ENCODE peak calls at places on chromosomes 2 and 18, in four cellular contexts. One of them, this sample, is unnamed.

GRCh38 chr2:96112501-96113366 is 3.6 kb downstream of the ADRA2B start:
- DNase-seq in pancreas: no peak
- DNase-seq in brain microvascular endothelial cell: no peak
- DNase-seq in lung: no peak
- DNase-seq in this sample: no peak

GRCh38 chr2:159226059-159226461 is 60.4 kb downstream of the WDSUB1 start:
- DNase-seq in lung: peak; percentile 64
- DNase-seq in brain microvascular endothelial cell: peak; percentile 73
- DNase-seq in pancreas: no peak
- DNase-seq in this sample: no peak

GRCh38 chr18:49052891-49053644 is 102.3 kb upstream of the SMAD7 start:
- DNase-seq in brain microvascular endothelial cell: peak; percentile 99
- DNase-seq in pancreas: no peak
- DNase-seq in lung: no peak
- DNase-seq in this sample: peak; percentile 70

GRCh38 chr2:29165362-29166236 is 50.4 kb downstream of the CLIP4 start:
- DNase-seq in brain microvascular endothelial cell: peak; percentile 63
- DNase-seq in lung: no peak
- DNase-seq in pancreas: no peak
- DNase-seq in this sample: peak; percentile 82

GRCh38 chr2:232365621-232366321 is 12.8 kb upstream of the ALPP start:
- DNase-seq in lung: no peak
- DNase-seq in pancreas: no peak
- DNase-seq in brain microvascular endothelial cell: peak; percentile 48
- DNase-seq in this sample: no peak

GRCh38 chr2:130949954-130950353 is 113.2 kb downstream of the ARHGEF4 start:
- DNase-seq in pancreas: no peak
- DNase-seq in brain microvascular endothelial cell: no peak
- DNase-seq in lung: no peak
- DNase-seq in this sample: no peak

GRCh38 chr18:76913583-76913982 is 91.2 kb downstream of the ZNF236 start:
- DNase-seq in brain microvascular endothelial cell: no peak
- DNase-seq in lung: no peak
- DNase-seq in pancreas: no peak
- DNase-seq in this sample: no peak

GRCh38 chr2:18637196-18637595 is 47.8 kb upstream of the NT5C1B start:
- DNase-seq in brain microvascular endothelial cell: no peak
- DNase-seq in lung: no peak
- DNase-seq in pancreas: no peak
- DNase-seq in this sample: no peak

GRCh38 chr2:54602736-54603322 is 120.6 kb upstream of the EML6 start:
- DNase-seq in brain microvascular endothelial cell: no peak
- DNase-seq in pancreas: no peak
- DNase-seq in lung: no peak
- DNase-seq in this sample: no peak

GRCh38 chr2:204274991-204275390 is 270.3 kb upstream of the PARD3B start:
- DNase-seq in lung: no peak
- DNase-seq in brain microvascular endothelial cell: no peak
- DNase-seq in pancreas: no peak
- DNase-seq in this sample: no peak

GRCh38 chr2:240584486-240585031 is 2.0 kb upstream of the CAPN10 start:
- DNase-seq in lung: no peak
- DNase-seq in pancreas: no peak
- DNase-seq in brain microvascular endothelial cell: peak; percentile 82
- DNase-seq in this sample: peak; percentile 65

GRCh38 chr2:160394153-160394552 is 99.5 kb downstream of the RBMS1 start:
- DNase-seq in lung: no peak
- DNase-seq in pancreas: no peak
- DNase-seq in brain microvascular endothelial cell: no peak
- DNase-seq in this sample: no peak

GRCh38 chr18:23668731-23669130 is 6.0 kb upstream of the ANKRD29 start:
- DNase-seq in pancreas: no peak
- DNase-seq in brain microvascular endothelial cell: no peak
- DNase-seq in lung: no peak
- DNase-seq in this sample: no peak

GRCh38 chr2:158034198-158034831 is 67.4 kb upstream of the UPP2 start:
- DNase-seq in lung: peak; percentile 39
- DNase-seq in pancreas: peak; percentile 62
- DNase-seq in brain microvascular endothelial cell: peak; percentile 73
- DNase-seq in this sample: no peak

GRCh38 chr2:23803965-23804542 is 122.9 kb downstream of the ATAD2B start:
- DNase-seq in brain microvascular endothelial cell: peak; percentile 34
- DNase-seq in pancreas: peak; percentile 31
- DNase-seq in lung: peak; percentile 62
- DNase-seq in this sample: peak; percentile 4

GRCh38 chr18:64717026-64717425 is 568.1 kb upstream of the LINC00305 start:
- DNase-seq in pancreas: no peak
- DNase-seq in lung: no peak
- DNase-seq in brain microvascular endothelial cell: no peak
- DNase-seq in this sample: no peak

GRCh38 chr2:7567646-7568045 is 650.4 kb downstream of the RNF144A start:
- DNase-seq in lung: no peak
- DNase-seq in pancreas: no peak
- DNase-seq in brain microvascular endothelial cell: no peak
- DNase-seq in this sample: no peak

GRCh38 chr18:9082763-9083510 is 19.6 kb upstream of the NDUFV2 start:
- DNase-seq in pancreas: no peak
- DNase-seq in brain microvascular endothelial cell: no peak
- DNase-seq in lung: no peak
- DNase-seq in this sample: no peak

GRCh38 chr18:33666915-33667314 is 88.9 kb downstream of the ASXL3 start:
- DNase-seq in lung: no peak
- DNase-seq in brain microvascular endothelial cell: no peak
- DNase-seq in pancreas: no peak
- DNase-seq in this sample: no peak

GRCh38 chr18:21450913-21451312 is 149.6 kb downstream of the ESCO1 start:
- DNase-seq in pancreas: no peak
- DNase-seq in brain microvascular endothelial cell: no peak
- DNase-seq in lung: no peak
- DNase-seq in this sample: no peak

GRCh38 chr2:36965196-36965595 is 1.1 kb downstream of the STRN start:
- DNase-seq in lung: no peak
- DNase-seq in pancreas: no peak
- DNase-seq in brain microvascular endothelial cell: no peak
- DNase-seq in this sample: no peak

DNA sequence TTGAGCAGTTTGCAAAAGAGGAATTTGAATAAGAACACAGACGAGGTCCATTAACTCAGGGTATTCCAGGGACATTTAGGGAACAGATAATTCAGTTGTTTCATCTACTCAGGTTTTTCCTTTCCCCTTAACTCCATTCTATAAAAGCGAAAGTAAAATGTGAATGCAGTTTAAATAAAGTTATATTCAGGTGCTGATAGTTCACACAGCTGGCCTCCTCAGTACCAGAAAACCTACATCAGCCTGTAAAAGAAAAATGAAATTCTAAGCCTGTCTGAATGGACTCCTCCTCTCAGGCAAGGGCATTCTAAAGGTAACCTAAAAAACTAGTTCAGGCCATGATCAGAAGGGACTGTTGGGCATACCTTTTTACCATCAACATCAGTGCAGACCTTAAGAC is 873.8 kb downstream of the SUCLG1 start:
- DNase-seq in pancreas: no peak
- DNase-seq in lung: no peak
- DNase-seq in brain microvascular endothelial cell: no peak
- DNase-seq in this sample: no peak
- H3K4me3 ChIP-seq in pancreas: no peak overlapping the region
- H3K4me3 ChIP-seq in lung: no peak overlapping the region
- H3K4me3 ChIP-seq in brain microvascular endothelial cell: no peak overlapping the region
- H3K4me3 ChIP-seq in this sample: no peak overlapping the region

GRCh38 chr18:56255381-56255780 is 383.0 kb downstream of the TXNL1 start:
- DNase-seq in pancreas: no peak
- DNase-seq in lung: no peak
- DNase-seq in brain microvascular endothelial cell: no peak
- DNase-seq in this sample: no peak

GRCh38 chr18:56256659-56257058 is 381.7 kb downstream of the TXNL1 start:
- DNase-seq in pancreas: no peak
- DNase-seq in brain microvascular endothelial cell: no peak
- DNase-seq in lung: no peak
- DNase-seq in this sample: no peak

GRCh38 chr18:56258178-56258577 is 380.2 kb downstream of the TXNL1 start:
- DNase-seq in brain microvascular endothelial cell: no peak
- DNase-seq in pancreas: no peak
- DNase-seq in lung: no peak
- DNase-seq in this sample: no peak

GRCh38 chr18:56252456-56252855 is 385.9 kb downstream of the TXNL1 start:
- DNase-seq in lung: no peak
- DNase-seq in pancreas: no peak
- DNase-seq in brain microvascular endothelial cell: no peak
- DNase-seq in this sample: no peak

GRCh38 chr18:56257215-56257614 is 381.2 kb downstream of the TXNL1 start:
- DNase-seq in lung: no peak
- DNase-seq in brain microvascular endothelial cell: peak; percentile 47
- DNase-seq in pancreas: no peak
- DNase-seq in this sample: no peak
- TF ChIP-seq CTCF in lung: no peak
- TF ChIP-seq CTCF in brain microvascular endothelial cell: no peak
- TF ChIP-seq CTCF in pancreas: no peak
- TF ChIP-seq CTCF in this sample: no peak

DNA sequence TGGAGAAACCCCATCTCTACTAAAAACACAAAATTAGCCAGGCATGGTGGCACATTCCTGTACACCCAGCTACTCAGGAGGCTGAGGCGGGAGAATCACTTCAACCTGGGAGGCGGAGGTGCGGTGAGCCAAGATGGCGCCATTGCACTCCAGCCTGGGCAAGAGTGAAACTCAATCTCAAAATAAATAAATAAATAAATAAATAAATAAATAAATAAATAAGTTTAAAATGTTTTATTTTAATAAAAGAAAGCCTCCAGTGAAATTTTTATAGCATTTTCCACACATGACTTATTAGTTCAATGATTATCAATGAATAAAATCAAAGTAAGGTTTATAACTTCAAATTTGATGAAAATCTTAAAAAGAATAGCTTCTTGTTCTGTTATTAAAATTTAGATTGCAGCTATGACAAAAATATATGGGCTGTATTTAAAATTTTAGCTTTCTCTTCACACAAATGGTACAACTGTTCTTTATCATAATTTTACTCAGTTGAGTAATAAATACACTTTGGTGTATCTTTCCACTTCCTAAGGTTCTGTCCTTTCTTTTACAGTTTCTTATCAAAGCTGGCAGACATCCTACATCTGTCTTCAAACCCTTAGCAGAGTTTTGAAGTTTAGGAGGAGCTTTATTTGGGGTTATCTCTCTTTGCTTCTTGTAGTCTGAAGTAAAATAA is 78.4 kb upstream of the ZSWIM2 start:
- DNase-seq in pancreas: no peak
- DNase-seq in lung: no peak
- DNase-seq in brain microvascular endothelial cell: no peak
- DNase-seq in this sample: no peak
- H3K4me3 ChIP-seq in pancreas: no peak overlapping the region
- H3K4me3 ChIP-seq in lung: no peak overlapping the region
- H3K4me3 ChIP-seq in brain microvascular endothelial cell: no peak overlapping the region
- H3K4me3 ChIP-seq in this sample: no peak overlapping the region

DNA sequence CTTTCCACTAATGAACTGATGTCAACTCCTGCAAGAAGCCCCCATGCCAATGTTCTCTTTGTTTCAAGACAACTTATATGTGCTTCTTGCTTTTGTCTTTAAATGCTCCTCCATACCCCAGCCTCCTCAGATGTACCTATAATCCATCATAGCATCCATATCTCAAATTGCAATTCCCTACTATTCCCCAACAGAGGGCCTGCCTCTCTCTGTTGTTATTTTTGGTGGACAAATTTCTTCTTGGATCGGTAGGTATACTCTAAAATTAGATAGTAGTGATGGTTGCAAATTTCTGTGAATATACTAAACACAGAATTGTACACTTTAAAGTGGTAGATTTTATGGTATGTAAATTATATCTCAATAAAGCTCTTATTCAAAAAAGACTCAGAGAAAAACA is 820.1 kb downstream of the METTL4 start:
- DNase-seq in pancreas: no peak
- DNase-seq in lung: no peak
- DNase-seq in brain microvascular endothelial cell: no peak
- DNase-seq in this sample: no peak
- TF ChIP-seq CTCF in pancreas: no peak
- TF ChIP-seq CTCF in lung: no peak
- TF ChIP-seq CTCF in brain microvascular endothelial cell: no peak
- TF ChIP-seq CTCF in this sample: no peak

GRCh38 chr18:11791131-11791530 is 60.1 kb upstream of the CHMP1B start:
- DNase-seq in lung: no peak
- DNase-seq in brain microvascular endothelial cell: no peak
- DNase-seq in pancreas: no peak
- DNase-seq in this sample: no peak

GRCh38 chr18:11784905-11785304 is 66.3 kb upstream of the CHMP1B start:
- DNase-seq in brain microvascular endothelial cell: no peak
- DNase-seq in pancreas: no peak
- DNase-seq in lung: no peak
- DNase-seq in this sample: no peak

GRCh38 chr18:11783716-11784331 is 67.4 kb upstream of the CHMP1B start:
- DNase-seq in lung: no peak
- DNase-seq in brain microvascular endothelial cell: no peak
- DNase-seq in pancreas: no peak
- DNase-seq in this sample: no peak

GRCh38 chr18:11780042-11780441 is 71.2 kb upstream of the CHMP1B start:
- DNase-seq in lung: no peak
- DNase-seq in pancreas: no peak
- DNase-seq in brain microvascular endothelial cell: no peak
- DNase-seq in this sample: no peak

DNA sequence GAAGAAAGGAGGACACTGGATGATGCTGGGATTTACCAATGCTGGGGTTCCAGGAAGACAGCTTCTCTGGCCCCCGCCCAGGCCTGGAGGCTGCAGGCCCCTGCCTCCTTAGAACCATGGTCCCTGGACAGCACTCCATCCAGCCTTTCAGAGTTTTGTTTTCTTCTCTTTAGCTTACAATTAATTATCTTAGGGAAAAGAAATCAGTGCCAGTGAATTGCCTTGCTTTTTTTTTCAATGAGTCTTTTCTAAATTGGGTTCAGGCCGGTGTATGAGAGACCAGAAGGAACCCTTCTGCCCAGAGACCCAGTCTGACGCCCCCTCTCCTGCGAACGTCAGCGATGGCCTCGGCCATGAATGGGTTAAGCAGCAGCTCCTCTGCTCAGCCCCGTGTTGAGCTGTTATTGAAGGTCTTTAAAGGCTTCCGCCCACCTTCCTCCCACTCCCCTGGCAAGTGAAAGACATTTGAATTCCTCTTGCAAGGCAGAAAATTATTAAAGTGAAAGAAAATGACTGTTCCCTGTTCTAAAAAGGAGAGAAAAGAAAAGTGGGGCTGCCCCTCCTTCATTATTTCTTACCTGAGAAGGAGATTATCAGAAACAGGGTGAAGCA is 65.7 kb upstream of the CHMP1B start:
- DNase-seq in pancreas: no peak
- DNase-seq in lung: no peak
- DNase-seq in brain microvascular endothelial cell: no peak
- DNase-seq in this sample: no peak
- H3K4me3 ChIP-seq in pancreas: no peak overlapping the region
- H3K4me3 ChIP-seq in lung: no peak overlapping the region
- H3K4me3 ChIP-seq in brain microvascular endothelial cell: no peak overlapping the region
- H3K4me3 ChIP-seq in this sample: no peak overlapping the region

GRCh38 chr2:143078106-143078505 is 51.1 kb upstream of the ARHGAP15 start:
- DNase-seq in brain microvascular endothelial cell: no peak
- DNase-seq in lung: no peak
- DNase-seq in pancreas: no peak
- DNase-seq in this sample: no peak
- TF ChIP-seq CTCF in brain microvascular endothelial cell: no peak
- TF ChIP-seq CTCF in lung: no peak
- TF ChIP-seq CTCF in pancreas: no peak
- TF ChIP-seq CTCF in this sample: no peak